ENCODE peak calls at places on chromosomes 16 and 17, in seven cellular contexts. V is ureter; I is SK-N-SH; R is activated CD4-positive, alpha-beta memory T cell treated with anti-CD3 and anti-CD28 coated beads, Interleukin-2, amount 10 ng/mL, durations not matched to agents 7 days and 5 days; C is uterus; D is neural progenitor cell; W is occipital lobe. Q is an unnamed sample.

GRCh38 chr17:9824797-9825338 is 856 bp upstream of the GLP2R start:
- DNase-seq in R (no peak), V (no peak), C (no peak), D (no peak), W (no peak), I (no peak), Q (no peak)

GRCh38 chr17:68777243-68777855 is 176.2 kb upstream of the FAM20A start:
- DNase-seq in D (peak; percentile 65), W (peak; percentile 17), V (no peak), R (peak; percentile 32), C (peak; percentile 49), I (peak; percentile 48), Q (peak; percentile 59)

GRCh38 chr17:27295945-27296344 is 2.0 kb downstream of the WSB1 start:
- DNase-seq in V (no peak), W (no peak), C (no peak), I (no peak), R (no peak), D (no peak), Q (no peak)

GRCh38 chr16:68776821-68777485 is 39.9 kb downstream of the CDH1 start:
- DNase-seq in C (no peak), D (no peak), R (peak; percentile 41), I (no peak), W (no peak), V (no peak), Q (no peak)

GRCh38 chr17:14942511-14943185 is 322.5 kb downstream of the PMP22 start:
- DNase-seq in R (no peak), C (no peak), I (no peak), D (no peak), W (no peak), V (no peak), Q (no peak)

GRCh38 chr16:78770353-78771091 is 671.1 kb downstream of the WWOX start:
- DNase-seq in V (peak; percentile 70), C (peak; percentile 64), W (peak; percentile 35), I (peak; percentile 81), D (peak; percentile 76), R (peak; percentile 88), Q (peak; percentile 82)

GRCh38 chr17:76918811-76919210 is 50.6 kb downstream of the MGAT5B start:
- DNase-seq in C (no peak), D (no peak), W (peak; percentile 74), V (no peak), R (no peak), I (no peak), Q (no peak)

GRCh38 chr17:18858567-18859245 is 775 bp downstream of the PRPSAP2 start:
- DNase-seq in R (no peak), C (no peak), I (no peak), V (no peak), D (no peak), W (no peak), Q (no peak)

GRCh38 chr16:53043462-53043861 is 9.2 kb downstream of the CHD9NB start:
- DNase-seq in R (no peak), I (no peak), W (peak; percentile 8), V (no peak), D (peak; percentile 39), C (no peak), Q (no peak)

GRCh38 chr17:27670791-27671590 is 40.0 kb downstream of the LGALS9 start:
- DNase-seq in I (no peak), W (no peak), C (no peak), D (no peak), R (no peak), V (no peak), Q (no peak)

GRCh38 chr17:74467221-74467951 is 952 bp downstream of the CD300A start:
- DNase-seq in V (no peak), D (peak; percentile 37), R (peak; percentile 48), I (no peak), W (no peak), C (no peak), Q (no peak)

GRCh38 chr17:63436523-63437110 is 9.5 kb downstream of the CYB561 start:
- DNase-seq in I (peak; percentile 73), R (no peak), D (no peak), C (no peak), V (no peak), W (peak; percentile 25), Q (no peak)

GRCh38 chr17:17015221-17015620 is 27.0 kb upstream of the MPRIP start:
- DNase-seq in I (no peak), V (no peak), C (no peak), D (no peak), W (no peak), R (no peak), Q (no peak)

GRCh38 chr17:7351665-7352558 is at the start of gene KCTD11:
- DNase-seq in I (peak; percentile 89), D (peak; percentile 96), V (peak; percentile 95), C (peak; percentile 93), R (peak; percentile 85), W (peak; percentile 81), Q (peak; percentile 91)

GRCh38 chr17:80243526-80244433 is 16.9 kb upstream of the RNF213 start:
- DNase-seq in W (no peak), I (no peak), V (no peak), C (no peak), D (no peak), R (no peak), Q (no peak)

GRCh38 chr16:80931985-80932720 is 74.5 kb downstream of the CMC2 start:
- DNase-seq in C (peak; percentile 90), V (peak; percentile 74), W (peak; percentile 77), I (peak; percentile 84), R (peak; percentile 17), D (peak; percentile 72), Q (peak; percentile 61)

GRCh38 chr16:56401482-56401881 is 23.9 kb downstream of the AMFR start:
- DNase-seq in D (peak; percentile 22), C (no peak), I (peak; percentile 52), W (no peak), R (no peak), V (no peak), Q (no peak)

GRCh38 chr17:2042355-2042929 is 620 bp downstream of the OVCA2 start:
- DNase-seq in C (peak; percentile 24), D (peak; percentile 73), R (no peak), I (peak; percentile 65), W (no peak), V (no peak), Q (no peak)

GRCh38 chr17:67289174-67289876 is 44.3 kb upstream of the HELZ start:
- DNase-seq in I (no peak), R (no peak), C (peak; percentile 82), W (peak; percentile 47), V (peak; percentile 65), D (no peak), Q (peak; percentile 74)

GRCh38 chr16:2487517-2487842 is 12.6 kb downstream of the TBC1D24 start:
- DNase-seq in I (no peak), V (no peak), R (no peak), C (no peak), D (no peak), W (no peak), Q (no peak)

GRCh38 chr16:2040031-2040430 is 7.6 kb downstream of the NTHL1 start:
- DNase-seq in W (no peak), D (no peak), R (no peak), I (no peak), C (peak; percentile 34), V (no peak), Q (no peak)

GRCh38 chr17:9178319-9178718 is 157.0 kb downstream of the NTN1 start:
- DNase-seq in V (no peak), W (no peak), D (no peak), C (no peak), I (no peak), R (no peak), Q (no peak)

GRCh38 chr17:72997559-72997958 is 94.9 kb downstream of the SLC39A11 start:
- DNase-seq in I (no peak), V (no peak), D (no peak), R (no peak), W (no peak), C (no peak), Q (no peak)

GRCh38 chr16:75256871-75257343 is 5.5 kb upstream of the BCAR1 start:
- DNase-seq in W (no peak), D (peak; percentile 67), C (peak; percentile 55), I (peak; percentile 86), R (no peak), V (no peak), Q (no peak)

Q was measured in mucosa of gallbladder.